ENCODE peak calls at places on chromosome 3, in four cellular contexts. S, O, D and H are unnamed samples.

GRCh38 chr3:72395654-72396415 is 452.4 kb downstream of the SHQ1 start:
- DNase-seq in D (no peak), O (no peak), S (no peak), H (no peak)

GRCh38 chr3:193974147-193974546 is 161.8 kb upstream of the HES1 start:
- DNase-seq in D (no peak), S (no peak), O (no peak), H (no peak)

GRCh38 chr3:133282239-133282638 is 117.6 kb upstream of the BFSP2 start:
- DNase-seq in S (no peak), O (no peak), D (no peak), H (no peak)

GRCh38 chr3:142481196-142481595 is 33.4 kb upstream of the XRN1 start:
- DNase-seq in S (no peak), D (no peak), O (no peak), H (no peak)

GRCh38 chr3:169923189-169923588 is 11.8 kb downstream of the SAMD7 start:
- DNase-seq in S (no peak), D (no peak), O (no peak), H (no peak)

GRCh38 chr3:4680227-4680691 is 187.1 kb downstream of the ITPR1 start:
- DNase-seq in O (no peak), D (no peak), S (no peak), H (no peak)

GRCh38 chr3:161560006-161560637 is 63.5 kb downstream of the OTOL1 start:
- DNase-seq in D (peak), S (no peak), O (no peak), H (no peak)

GRCh38 chr3:61736506-61736905 is 175.1 kb downstream of the PTPRG start:
- DNase-seq in O (no peak), S (no peak), D (no peak), H (no peak)